ENCODE peak calls at places on chromosome 19, in six cellular contexts. X, Y, C, T, Z and F are unnamed samples.

GRCh38 chr19:10565028-10565566 is 713 bp downstream of the KRI1 start:
- DNase-seq in X (peak; percentile 43), Y (peak; percentile 86), C (peak; percentile 84), T (peak; percentile 44), Z (peak; percentile 32), F (peak; percentile 78)

GRCh38 chr19:44641866-44642265 is 1.8 kb upstream of the PVR start:
- DNase-seq in X (no peak), Y (no peak), C (no peak), T (no peak), Z (no peak), F (no peak)

GRCh38 chr19:53908933-53909415 is at the start of gene CACNG7:
- DNase-seq in X (peak; percentile 48), Y (peak; percentile 78), C (peak; percentile 25), T (peak; percentile 43), Z (no peak), F (no peak)

GRCh38 chr19:46213806-46214205 is 15.7 kb upstream of the IGFL1 start:
- DNase-seq in X (no peak), Y (no peak), C (no peak), T (no peak), Z (no peak), F (no peak)

GRCh38 chr19:55442372-55443044 is 592 bp downstream of the SHISA7 start:
- DNase-seq in X (no peak), Y (peak; percentile 79), C (no peak), T (no peak), Z (no peak), F (no peak)

GRCh38 chr19:54439174-54439851 is 9.7 kb upstream of the LENG8 start:
- DNase-seq in X (peak; percentile 54), Y (peak; percentile 92), C (no peak), T (peak; percentile 64), Z (peak; percentile 28), F (no peak)

GRCh38 chr19:392375-392970 is 16.5 kb downstream of the C2CD4C start:
- DNase-seq in X (no peak), Y (no peak), C (no peak), T (no peak), Z (no peak), F (no peak)

GRCh38 chr19:18464646-18465045 is 26.7 kb upstream of the ISYNA1 start:
- DNase-seq in X (peak; percentile 96), Y (no peak), C (no peak), T (peak; percentile 59), Z (peak; percentile 98), F (no peak)

GRCh38 chr19:19997656-19998268 is 41.5 kb downstream of the ZNF682 start:
- DNase-seq in X (no peak), Y (peak; percentile 89), C (no peak), T (no peak), Z (no peak), F (no peak)

GRCh38 chr19:49327878-49328544 is 3.0 kb upstream of the SLC6A16 start:
- DNase-seq in X (peak; percentile 44), Y (peak; percentile 73), C (peak; percentile 74), T (peak; percentile 51), Z (peak; percentile 20), F (peak; percentile 57)

GRCh38 chr19:9937001-9937411 is 691 bp upstream of the OLFM2 start:
- DNase-seq in X (no peak), Y (peak; percentile 74), C (peak; percentile 45), T (no peak), Z (no peak), F (peak; percentile 32)

GRCh38 chr19:55660991-55661390 is 6.2 kb downstream of the U2AF2 start:
- DNase-seq in X (no peak), Y (no peak), C (no peak), T (no peak), Z (no peak), F (no peak)

GRCh38 chr19:19105365-19106060 is 32.8 kb downstream of the TMEM161A start:
- DNase-seq in X (peak; percentile 76), Y (peak; percentile 95), C (no peak), T (peak; percentile 72), Z (peak; percentile 55), F (peak; percentile 78)

GRCh38 chr19:12723643-12724426 is at the start of gene TNPO2:
- DNase-seq in X (peak; percentile 70), Y (peak; percentile 93), C (peak; percentile 82), T (peak; percentile 74), Z (peak; percentile 68), F (peak; percentile 81)

GRCh38 chr19:53086949-53087348 is 16.3 kb downstream of the ZNF160 start:
- DNase-seq in X (peak; percentile 95), Y (no peak), C (no peak), T (no peak), Z (no peak), F (no peak)

GRCh38 chr19:6260376-6260775 is 19.4 kb downstream of the MLLT1 start:
- DNase-seq in X (no peak), Y (no peak), C (no peak), T (no peak), Z (no peak), F (no peak)

GRCh38 chr19:46537136-46538097 is 41.8 kb upstream of the PNMA8B start:
- DNase-seq in X (peak; percentile 58), Y (peak; percentile 85), C (peak; percentile 54), T (peak; percentile 55), Z (peak; percentile 40), F (peak; percentile 58)

GRCh38 chr19:44202470-44202869 is 9.9 kb upstream of the ZNF227 start:
- DNase-seq in X (peak; percentile 79), Y (no peak), C (no peak), T (no peak), Z (peak; percentile 68), F (no peak)

GRCh38 chr19:47095707-47096704 is 17.6 kb downstream of the ZC3H4 start:
- DNase-seq in X (no peak), Y (peak; percentile 42), C (no peak), T (peak; percentile 62), Z (no peak), F (no peak)

GRCh38 chr19:53671621-53672111 is 39.9 kb downstream of the DPRX start:
- DNase-seq in X (no peak), Y (no peak), C (no peak), T (no peak), Z (no peak), F (no peak)

GRCh38 chr19:40599331-40600085 is 1.7 kb upstream of the LTBP4 start:
- DNase-seq in X (no peak), Y (peak; percentile 57), C (no peak), T (no peak), Z (peak; percentile 29), F (no peak)

GRCh38 chr19:40597329-40597838 is 3.8 kb upstream of the LTBP4 start:
- DNase-seq in X (no peak), Y (no peak), C (peak; percentile 28), T (no peak), Z (no peak), F (no peak)

GRCh38 chr19:40598121-40598917 is 2.9 kb upstream of the LTBP4 start:
- DNase-seq in X (peak; percentile 87), Y (peak; percentile 98), C (peak; percentile 87), T (peak; percentile 97), Z (peak; percentile 89), F (peak; percentile 86)

GRCh38 chr19:40600086-40600917 is 867 bp upstream of the LTBP4 start:
- DNase-seq in X (no peak), Y (peak; percentile 62), C (no peak), T (no peak), Z (no peak), F (no peak)

GRCh38 chr19:40598918-40599307 is 2.3 kb upstream of the LTBP4 start:
- DNase-seq in X (no peak), Y (peak; percentile 50), C (no peak), T (no peak), Z (no peak), F (no peak)
- TF ChIP-seq CTCF in X (no peak), Y (no peak), C (no peak), T (no peak), Z (no peak), F (no peak)

GRCh38 chr19:7294571-7295212 is 478 bp upstream of the INSR start:
- DNase-seq in X (peak; percentile 53), Y (peak; percentile 75), C (peak; percentile 80), T (peak; percentile 76), Z (peak; percentile 35), F (peak; percentile 62)
- TF ChIP-seq CTCF in X (no peak), Y (peak; percentile 48), C (peak; percentile 60), T (peak; percentile 35), Z (no peak), F (peak; percentile 50)

DNA sequence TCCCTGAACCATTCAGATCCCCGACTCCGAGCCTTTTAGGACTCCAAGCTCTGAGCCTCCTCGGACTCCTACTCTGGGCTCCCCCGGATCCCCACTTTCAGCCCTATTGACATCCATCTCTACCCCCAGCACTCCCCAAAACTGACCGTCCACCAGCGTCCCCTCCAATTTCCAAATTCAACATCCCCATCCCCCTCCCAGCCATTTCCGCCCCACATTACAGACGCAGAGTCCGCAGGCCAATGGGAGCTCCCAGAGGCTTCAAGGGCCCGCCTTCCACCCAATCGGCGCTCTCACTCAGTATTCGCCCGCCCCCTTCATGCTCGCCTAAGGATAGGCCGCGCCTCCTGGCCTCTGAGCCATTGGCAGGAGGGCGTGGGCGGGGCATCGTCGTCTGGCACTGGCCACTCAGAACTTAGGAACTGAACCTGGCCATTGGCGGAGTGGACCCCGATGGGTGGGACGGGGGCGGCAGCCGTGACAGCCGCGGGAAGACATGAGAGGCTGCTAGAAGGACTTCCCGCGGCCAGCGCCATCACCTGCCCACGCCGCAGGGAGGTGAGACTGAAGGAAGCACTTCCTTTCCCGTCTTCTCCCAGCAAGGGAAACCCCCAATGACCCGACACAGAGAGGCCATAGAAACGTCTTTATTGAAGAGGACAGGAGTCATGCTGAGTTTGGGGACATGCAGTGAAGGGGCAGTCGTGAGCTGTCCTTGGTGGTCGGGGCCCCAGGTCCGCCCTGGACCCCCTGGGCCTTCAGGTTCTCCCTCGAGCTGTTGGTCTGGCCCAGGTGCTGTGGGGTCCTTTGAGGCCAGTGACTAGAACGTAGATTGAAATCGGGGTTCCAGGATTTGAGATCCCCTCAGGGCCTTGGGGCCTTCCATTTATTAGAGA is at the start of gene ALKBH6:
- DNase-seq in X (peak; percentile 99), Y (peak; percentile 99), C (peak; percentile 99), T (peak; percentile 100), Z (peak; percentile 97), F (peak; percentile 99)
- TF ChIP-seq CTCF in X (no peak), Y (peak; percentile 40), C (no peak), T (no peak), Z (no peak), F (no peak)

DNA sequence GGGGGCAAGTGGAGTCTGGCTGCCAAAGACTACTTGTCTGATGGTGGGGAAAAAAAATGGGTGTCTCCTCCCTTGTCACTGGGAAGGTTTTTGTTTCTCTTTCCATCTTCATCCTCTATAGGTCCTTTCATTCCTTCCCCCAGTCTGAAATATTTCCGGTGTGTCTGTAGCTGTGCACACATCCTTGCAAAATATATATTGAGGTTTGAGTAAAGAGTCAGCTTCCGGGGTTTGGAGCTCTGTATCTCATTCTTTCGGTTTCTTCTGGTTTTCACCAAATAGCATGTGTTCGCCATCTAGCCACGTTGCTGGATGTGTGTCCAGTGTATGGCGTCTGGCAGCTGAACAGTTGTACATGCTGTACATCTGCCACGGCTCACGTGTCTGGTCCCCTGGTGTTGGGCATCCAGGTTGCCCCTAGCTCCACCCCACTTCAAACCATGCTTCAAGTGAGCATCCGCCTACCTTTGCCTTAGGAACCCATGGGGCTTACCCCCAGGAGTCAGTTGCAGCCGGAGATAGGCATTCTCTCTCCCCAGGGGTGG is 142.2 kb downstream of the SIPA1L3 start:
- DNase-seq in X (no peak), Y (no peak), C (peak; percentile 82), T (no peak), Z (no peak), F (peak; percentile 76)
- TF ChIP-seq CTCF in X (no peak), Y (no peak), C (no peak), T (no peak), Z (no peak), F (no peak)